ENCODE peak calls at places on chromosome 11, in nine cellular contexts. Z is cardiac fibroblast; F is type B pancreatic cell; G is amniotic stem cell; J is NCI-H1105; O is activated naive CD4-positive, alpha-beta T cell; N is fibroblast of the conjunctiva; P is CD4-positive, alpha-beta T cell; V is COLO829. L is an unnamed sample.

GRCh38 chr11:123195182-123196059 is at the start of gene CLMP:
- DNase-seq in V (no peak), P (no peak), F (no peak), Z (peak), N (peak), O (no peak), J (peak), G (peak), L (peak)

GRCh38 chr11:95137299-95137698 is 47.7 kb downstream of the ENDOD1 start:
- DNase-seq in P (no peak), O (no peak), F (no peak), N (no peak), V (no peak), J (no peak), Z (no peak), G (no peak), L (no peak)

GRCh38 chr11:104663190-104664140 is 234.8 kb downstream of the CASP12 start:
- DNase-seq in J (no peak), F (no peak), P (no peak), O (no peak), G (no peak), V (peak), N (no peak), Z (peak), L (no peak)

GRCh38 chr11:130629039-130629438 is 180.6 kb downstream of the ADAMTS15 start:
- DNase-seq in J (no peak), G (no peak), F (no peak), Z (no peak), P (no peak), V (no peak), O (no peak), N (no peak), L (no peak)

GRCh38 chr11:2567026-2567671 is 122.3 kb downstream of the KCNQ1 start:
- DNase-seq in Z (no peak), N (no peak), O (no peak), J (no peak), G (no peak), P (no peak), V (no peak), F (no peak), L (no peak)

GRCh38 chr11:61905801-61906521 is 11.4 kb downstream of the RAB3IL1 start:
- DNase-seq in N (no peak), V (no peak), P (no peak), Z (no peak), O (no peak), F (no peak), J (no peak), G (no peak), L (no peak)

GRCh38 chr11:65334696-65335295 is 1.1 kb downstream of the DPF2 start:
- DNase-seq in N (no peak), O (no peak), V (no peak), Z (peak), P (no peak), F (no peak), J (no peak), G (no peak), L (no peak)

GRCh38 chr11:88050247-88050646 is 125.0 kb downstream of the RAB38 start:
- DNase-seq in N (no peak), Z (no peak), P (no peak), V (no peak), J (no peak), G (no peak), O (no peak), F (no peak), L (no peak)

GRCh38 chr11:29629281-29629680 is 387.5 kb downstream of the KCNA4 start:
- DNase-seq in N (no peak), Z (no peak), O (no peak), F (no peak), P (no peak), V (no peak), J (no peak), G (no peak), L (no peak)

GRCh38 chr11:38538866-38539651 is 1941.0 kb upstream of the RAG2 start:
- DNase-seq in V (no peak), F (no peak), Z (no peak), J (no peak), O (no peak), N (no peak), G (no peak), P (no peak), L (no peak)

GRCh38 chr11:34754171-34754823 is 133.4 kb downstream of the EHF start:
- DNase-seq in G (no peak), Z (peak), O (no peak), P (no peak), V (no peak), N (no peak), F (no peak), J (no peak), L (no peak)

GRCh38 chr11:61826930-61827572 is 1.0 kb upstream of the FADS2 start:
- DNase-seq in V (no peak), F (no peak), O (no peak), Z (no peak), P (no peak), J (peak), N (no peak), G (no peak), L (peak)

GRCh38 chr11:67630230-67630942 is 649 bp upstream of the NUDT8 start:
- DNase-seq in V (peak), F (peak), J (peak), Z (peak), N (peak), O (peak), G (peak), P (peak), L (peak)

GRCh38 chr11:38990841-38991240 is 2392.8 kb upstream of the RAG2 start:
- DNase-seq in V (no peak), F (no peak), O (no peak), G (no peak), Z (no peak), J (no peak), N (no peak), P (no peak), L (no peak)

L was measured in NCI-H2081.